ENCODE peak calls at places on chromosomes 12 and 14, in seven cellular contexts. One of them, this sample, is unnamed.

GRCh38 chr12:1435044-1435443 is 159.3 kb downstream of the FBXL14 start:
- DNase-seq in Peyer's patch: no peak
- DNase-seq in MM.1S: no peak
- DNase-seq in dorsolateral prefrontal cortex: no peak
- DNase-seq in WTC11: no peak
- DNase-seq in cardiac fibroblast: no peak
- DNase-seq in K562: no peak
- DNase-seq in this sample: no peak

GRCh38 chr14:51582437-51582836 is 69.3 kb upstream of the FRMD6 start:
- DNase-seq in Peyer's patch: no peak
- DNase-seq in WTC11: no peak
- DNase-seq in MM.1S: no peak
- DNase-seq in K562: no peak
- DNase-seq in cardiac fibroblast: peak
- DNase-seq in dorsolateral prefrontal cortex: no peak
- DNase-seq in this sample: no peak

GRCh38 chr14:55580401-55581010 is 499 bp downstream of the KTN1 start:
- DNase-seq in dorsolateral prefrontal cortex: no peak
- DNase-seq in MM.1S: peak
- DNase-seq in Peyer's patch: peak
- DNase-seq in cardiac fibroblast: peak
- DNase-seq in K562: peak
- DNase-seq in WTC11: peak
- DNase-seq in this sample: peak

GRCh38 chr12:29582156-29582555 is 84.7 kb upstream of the OVCH1 start:
- DNase-seq in WTC11: no peak
- DNase-seq in MM.1S: no peak
- DNase-seq in dorsolateral prefrontal cortex: no peak
- DNase-seq in K562: no peak
- DNase-seq in Peyer's patch: no peak
- DNase-seq in cardiac fibroblast: peak
- DNase-seq in this sample: no peak

GRCh38 chr14:68654471-68654941 is 138.4 kb downstream of the ZFP36L1 start:
- DNase-seq in cardiac fibroblast: no peak
- DNase-seq in MM.1S: no peak
- DNase-seq in Peyer's patch: no peak
- DNase-seq in K562: no peak
- DNase-seq in WTC11: no peak
- DNase-seq in dorsolateral prefrontal cortex: no peak
- DNase-seq in this sample: no peak

GRCh38 chr12:113149361-113150150 is at the start of gene CFAP73:
- DNase-seq in Peyer's patch: no peak
- DNase-seq in cardiac fibroblast: peak
- DNase-seq in dorsolateral prefrontal cortex: peak
- DNase-seq in K562: peak
- DNase-seq in WTC11: peak
- DNase-seq in MM.1S: no peak
- DNase-seq in this sample: no peak

GRCh38 chr14:79585845-79586244 is 625.5 kb downstream of the DIO2 start:
- DNase-seq in MM.1S: no peak
- DNase-seq in K562: no peak
- DNase-seq in WTC11: no peak
- DNase-seq in dorsolateral prefrontal cortex: no peak
- DNase-seq in cardiac fibroblast: peak
- DNase-seq in Peyer's patch: no peak
- DNase-seq in this sample: no peak

GRCh38 chr14:21042918-21043317 is 756 bp downstream of the RNASE7 start:
- DNase-seq in cardiac fibroblast: no peak
- DNase-seq in MM.1S: no peak
- DNase-seq in WTC11: no peak
- DNase-seq in K562: no peak
- DNase-seq in dorsolateral prefrontal cortex: peak
- DNase-seq in Peyer's patch: no peak
- DNase-seq in this sample: no peak

GRCh38 chr14:23512156-23512555 is 39.4 kb downstream of the ZFHX2 start:
- DNase-seq in cardiac fibroblast: no peak
- DNase-seq in Peyer's patch: no peak
- DNase-seq in K562: no peak
- DNase-seq in dorsolateral prefrontal cortex: no peak
- DNase-seq in WTC11: no peak
- DNase-seq in MM.1S: no peak
- DNase-seq in this sample: peak

GRCh38 chr12:53827306-53827705 is 75.5 kb upstream of the CISTR start:
- DNase-seq in WTC11: no peak
- DNase-seq in dorsolateral prefrontal cortex: no peak
- DNase-seq in cardiac fibroblast: no peak
- DNase-seq in Peyer's patch: no peak
- DNase-seq in MM.1S: no peak
- DNase-seq in K562: no peak
- DNase-seq in this sample: no peak

GRCh38 chr14:92513204-92513965 is at the start of gene RIN3:
- DNase-seq in Peyer's patch: peak
- DNase-seq in cardiac fibroblast: peak
- DNase-seq in K562: no peak
- DNase-seq in MM.1S: no peak
- DNase-seq in dorsolateral prefrontal cortex: no peak
- DNase-seq in WTC11: peak
- DNase-seq in this sample: peak

GRCh38 chr14:103846008-103846568 is 1.3 kb downstream of the PPP1R13B start:
- DNase-seq in MM.1S: no peak
- DNase-seq in WTC11: no peak
- DNase-seq in cardiac fibroblast: no peak
- DNase-seq in Peyer's patch: no peak
- DNase-seq in K562: no peak
- DNase-seq in dorsolateral prefrontal cortex: no peak
- DNase-seq in this sample: no peak

GRCh38 chr12:125225641-125226040 is 160.4 kb downstream of the AACS start:
- DNase-seq in MM.1S: no peak
- DNase-seq in cardiac fibroblast: no peak
- DNase-seq in Peyer's patch: no peak
- DNase-seq in WTC11: no peak
- DNase-seq in K562: no peak
- DNase-seq in dorsolateral prefrontal cortex: no peak
- DNase-seq in this sample: no peak

GRCh38 chr12:52266514-52266913 is 7.9 kb upstream of the KRT86 start:
- DNase-seq in K562: no peak
- DNase-seq in WTC11: no peak
- DNase-seq in dorsolateral prefrontal cortex: no peak
- DNase-seq in Peyer's patch: no peak
- DNase-seq in cardiac fibroblast: no peak
- DNase-seq in MM.1S: no peak
- DNase-seq in this sample: no peak

GRCh38 chr12:59164991-59165718 is 244.9 kb upstream of the LRIG3 start:
- DNase-seq in WTC11: no peak
- DNase-seq in cardiac fibroblast: peak
- DNase-seq in K562: no peak
- DNase-seq in MM.1S: peak
- DNase-seq in dorsolateral prefrontal cortex: no peak
- DNase-seq in Peyer's patch: no peak
- DNase-seq in this sample: no peak

DNA sequence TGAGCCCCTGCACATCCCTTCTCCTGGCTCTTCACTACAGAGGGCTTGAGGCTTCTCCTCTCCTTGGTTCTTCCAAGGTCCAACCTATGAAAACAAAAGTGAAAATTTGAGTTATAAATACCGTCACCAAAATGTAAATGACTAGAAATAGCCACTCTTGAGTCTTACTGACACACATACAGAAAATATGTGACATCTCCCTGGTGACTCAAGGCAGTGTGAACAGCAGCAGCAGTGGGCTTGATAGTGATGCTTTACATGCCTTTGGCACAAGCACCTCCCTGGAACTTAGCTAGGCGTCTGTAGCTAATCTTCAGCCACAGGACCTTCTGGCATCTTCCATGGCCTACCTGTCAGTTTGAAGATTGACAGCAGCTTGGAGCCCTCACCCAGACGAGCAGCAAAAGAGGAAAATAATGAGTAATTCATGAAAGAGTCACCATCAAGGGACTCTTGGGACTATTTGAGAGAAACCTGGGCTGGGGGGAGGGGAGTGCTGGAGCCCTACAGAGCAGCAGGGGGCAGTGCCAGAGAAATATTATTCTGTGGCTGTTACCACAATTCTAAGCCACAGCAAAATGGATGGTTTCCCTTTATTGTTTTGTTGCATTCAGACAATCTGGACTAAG is 158.0 kb downstream of the KCNK10 start:
- DNase-seq in K562: no peak
- DNase-seq in MM.1S: no peak
- DNase-seq in WTC11: no peak
- DNase-seq in Peyer's patch: no peak
- DNase-seq in cardiac fibroblast: no peak
- DNase-seq in dorsolateral prefrontal cortex: no peak
- DNase-seq in this sample: no peak
- TF ChIP-seq CTCF in K562: no peak
- TF ChIP-seq CTCF in MM.1S: no peak
- TF ChIP-seq CTCF in WTC11: no peak
- TF ChIP-seq CTCF in Peyer's patch: no peak
- TF ChIP-seq CTCF in cardiac fibroblast: no peak
- TF ChIP-seq CTCF in dorsolateral prefrontal cortex: no peak
- TF ChIP-seq CTCF in this sample: no peak

GRCh38 chr12:32947203-32947795 is 50.7 kb upstream of the PKP2 start:
- DNase-seq in K562: no peak
- DNase-seq in cardiac fibroblast: peak
- DNase-seq in WTC11: no peak
- DNase-seq in Peyer's patch: no peak
- DNase-seq in dorsolateral prefrontal cortex: no peak
- DNase-seq in MM.1S: peak
- DNase-seq in this sample: peak
- TF ChIP-seq CTCF in K562: no peak
- TF ChIP-seq CTCF in cardiac fibroblast: no peak
- TF ChIP-seq CTCF in WTC11: no peak
- TF ChIP-seq CTCF in Peyer's patch: peak
- TF ChIP-seq CTCF in dorsolateral prefrontal cortex: peak
- TF ChIP-seq CTCF in MM.1S: peak
- TF ChIP-seq CTCF in this sample: no peak

GRCh38 chr12:62631531-62632520 is 165.2 kb downstream of the MON2 start:
- DNase-seq in Peyer's patch: peak
- DNase-seq in cardiac fibroblast: peak
- DNase-seq in MM.1S: no peak
- DNase-seq in K562: no peak
- DNase-seq in WTC11: peak
- DNase-seq in dorsolateral prefrontal cortex: peak
- DNase-seq in this sample: peak
- TF ChIP-seq CTCF in Peyer's patch: peak
- TF ChIP-seq CTCF in cardiac fibroblast: peak
- TF ChIP-seq CTCF in MM.1S: no peak
- TF ChIP-seq CTCF in K562: no peak
- TF ChIP-seq CTCF in WTC11: no peak
- TF ChIP-seq CTCF in dorsolateral prefrontal cortex: peak
- TF ChIP-seq CTCF in this sample: peak

DNA sequence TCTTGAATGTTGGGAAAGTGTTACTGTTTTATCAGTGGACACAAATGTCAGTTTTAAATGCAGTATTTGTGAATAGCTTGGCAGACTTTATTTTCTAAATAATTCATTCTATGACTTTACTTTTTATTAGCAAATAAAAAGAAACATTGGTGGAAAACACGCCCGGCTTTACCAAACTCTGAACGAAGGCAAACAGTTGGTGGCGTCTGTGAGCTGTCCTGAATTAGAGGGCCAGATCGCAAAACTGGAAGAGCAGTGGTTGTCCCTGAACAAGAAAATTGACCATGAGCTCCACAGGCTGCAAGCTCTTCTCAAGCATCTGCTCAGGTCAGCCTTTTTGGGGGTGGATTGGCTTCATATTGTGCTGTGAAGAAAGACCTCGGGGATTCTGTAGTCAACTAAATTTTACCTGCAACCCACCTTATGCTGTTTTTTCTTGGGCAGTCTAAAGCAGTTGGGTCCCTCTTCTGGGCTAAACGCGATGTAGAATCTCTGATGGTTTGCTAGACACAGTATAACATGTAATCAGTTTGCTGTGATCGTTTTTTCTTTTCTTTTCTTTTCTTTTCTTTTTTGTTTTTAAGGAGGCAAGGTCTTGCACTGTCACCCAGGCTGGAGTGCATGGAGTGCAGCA is 156.4 kb downstream of the ESR2 start:
- DNase-seq in WTC11: peak
- DNase-seq in Peyer's patch: peak
- DNase-seq in MM.1S: no peak
- DNase-seq in K562: no peak
- DNase-seq in cardiac fibroblast: peak
- DNase-seq in dorsolateral prefrontal cortex: no peak
- DNase-seq in this sample: peak
- TF ChIP-seq CTCF in WTC11: no peak
- TF ChIP-seq CTCF in Peyer's patch: no peak
- TF ChIP-seq CTCF in MM.1S: no peak
- TF ChIP-seq CTCF in K562: peak
- TF ChIP-seq CTCF in cardiac fibroblast: peak
- TF ChIP-seq CTCF in dorsolateral prefrontal cortex: no peak
- TF ChIP-seq CTCF in this sample: no peak

DNA sequence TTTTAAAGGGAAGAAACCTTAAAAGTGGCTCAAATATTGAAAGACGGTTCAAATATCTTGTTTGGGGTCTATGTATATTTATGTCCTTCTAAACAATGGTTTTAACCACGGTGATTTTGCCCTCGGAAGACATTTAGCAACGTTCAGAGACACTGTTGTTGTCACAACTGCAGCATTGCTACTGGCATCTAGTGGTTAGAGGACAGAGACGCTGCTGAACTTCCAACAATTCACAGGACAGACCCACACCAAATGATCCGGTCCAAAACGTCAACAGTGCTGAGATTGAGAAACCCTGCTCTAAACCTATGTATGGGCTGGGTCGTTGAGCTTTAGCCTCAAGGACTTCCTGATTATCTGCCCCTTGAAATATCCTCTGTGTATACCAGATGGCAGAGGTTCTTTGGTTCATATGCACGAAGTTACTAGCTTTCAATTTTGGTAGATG is 1.7 kb downstream of the ANGEL1 start:
- DNase-seq in MM.1S: peak
- DNase-seq in dorsolateral prefrontal cortex: peak
- DNase-seq in WTC11: no peak
- DNase-seq in K562: no peak
- DNase-seq in cardiac fibroblast: peak
- DNase-seq in Peyer's patch: no peak
- DNase-seq in this sample: peak
- TF ChIP-seq CTCF in MM.1S: peak
- TF ChIP-seq CTCF in dorsolateral prefrontal cortex: peak
- TF ChIP-seq CTCF in WTC11: no peak
- TF ChIP-seq CTCF in K562: peak
- TF ChIP-seq CTCF in cardiac fibroblast: peak
- TF ChIP-seq CTCF in Peyer's patch: peak
- TF ChIP-seq CTCF in this sample: peak

DNA sequence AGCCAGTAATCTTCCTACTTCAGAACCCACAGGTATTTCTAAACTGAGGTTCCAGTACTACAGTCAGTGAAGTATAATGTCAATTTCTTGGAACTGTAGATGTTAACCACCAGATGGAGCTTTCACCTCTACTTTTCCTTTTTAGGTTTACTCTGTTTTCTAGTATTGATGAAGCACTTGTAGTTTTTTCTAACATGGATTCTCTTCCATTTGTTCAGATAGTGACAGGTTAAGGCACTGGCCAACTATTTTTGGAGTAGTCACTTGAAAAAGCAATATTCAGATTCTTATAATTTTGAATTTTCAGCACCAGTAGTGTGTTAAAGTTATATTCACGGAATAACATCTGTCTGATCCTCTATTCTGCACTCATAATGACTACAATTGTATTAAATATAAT is 4.6 kb upstream of the SEC23A start:
- DNase-seq in Peyer's patch: no peak
- DNase-seq in cardiac fibroblast: peak
- DNase-seq in dorsolateral prefrontal cortex: no peak
- DNase-seq in WTC11: no peak
- DNase-seq in MM.1S: peak
- DNase-seq in K562: no peak
- DNase-seq in this sample: peak
- TF ChIP-seq CTCF in Peyer's patch: peak
- TF ChIP-seq CTCF in cardiac fibroblast: peak
- TF ChIP-seq CTCF in dorsolateral prefrontal cortex: no peak
- TF ChIP-seq CTCF in WTC11: no peak
- TF ChIP-seq CTCF in MM.1S: peak
- TF ChIP-seq CTCF in K562: peak
- TF ChIP-seq CTCF in this sample: peak

GRCh38 chr12:94849411-94849976 is 154.0 kb downstream of the NDUFA12 start:
- DNase-seq in dorsolateral prefrontal cortex: no peak
- DNase-seq in MM.1S: no peak
- DNase-seq in Peyer's patch: no peak
- DNase-seq in K562: no peak
- DNase-seq in WTC11: peak
- DNase-seq in cardiac fibroblast: no peak
- DNase-seq in this sample: no peak
- TF ChIP-seq CTCF in dorsolateral prefrontal cortex: no peak
- TF ChIP-seq CTCF in MM.1S: no peak
- TF ChIP-seq CTCF in Peyer's patch: no peak
- TF ChIP-seq CTCF in K562: peak
- TF ChIP-seq CTCF in WTC11: no peak
- TF ChIP-seq CTCF in cardiac fibroblast: no peak
- TF ChIP-seq CTCF in this sample: no peak